ENCODE peak calls at places on chromosome 2, in six cellular contexts. N is Peyer's patch, F is thyroid gland, S is lower leg skin, J is IMR-90, Q is body of pancreas. D is an unnamed sample.

GRCh38 chr2:233674995-233675394 is 3.3 kb downstream of the UGT1A9 start:
- DNase-seq in S (no peak), Q (no peak), F (no peak), J (no peak), N (no peak), D (no peak)

GRCh38 chr2:145764631-145765030 is 1244.7 kb upstream of the ZEB2 start:
- DNase-seq in N (no peak), S (no peak), Q (no peak), J (no peak), F (peak), D (no peak)

GRCh38 chr2:113171359-113172075 is 2.3 kb upstream of the PSD4 start:
- DNase-seq in J (no peak), S (no peak), Q (no peak), N (peak), F (no peak), D (no peak)

GRCh38 chr2:177812713-177813396 is 259.7 kb downstream of the PDE11A start:
- DNase-seq in S (no peak), N (no peak), Q (no peak), F (no peak), J (no peak), D (no peak)

GRCh38 chr2:173851256-173851655 is 113.9 kb downstream of the SP3 start:
- DNase-seq in J (no peak), S (no peak), N (no peak), Q (no peak), F (no peak), D (no peak)

GRCh38 chr2:68857446-68857845 is 13.8 kb downstream of the BMP10 start:
- DNase-seq in J (no peak), Q (no peak), N (no peak), S (no peak), F (no peak), D (no peak)

GRCh38 chr2:238257786-238258700 is 18.2 kb upstream of the HES6 start:
- DNase-seq in N (no peak), J (no peak), F (no peak), S (no peak), Q (no peak), D (no peak)

GRCh38 chr2:174888136-174888535 is 117.0 kb downstream of the CHN1 start:
- DNase-seq in S (no peak), J (peak), N (no peak), F (no peak), Q (no peak), D (no peak)

GRCh38 chr2:151771599-151772358 is 37.5 kb upstream of the NEB start:
- DNase-seq in Q (peak), J (peak), F (no peak), S (peak), N (peak), D (peak)

GRCh38 chr2:4763009-4763408 is 929.2 kb upstream of the SOX11 start:
- DNase-seq in S (no peak), F (peak), Q (peak), N (no peak), J (no peak), D (no peak)

GRCh38 chr2:3664925-3665324 is 6.9 kb downstream of the ALLC start:
- DNase-seq in J (no peak), N (peak), Q (no peak), F (no peak), S (no peak), D (no peak)

GRCh38 chr2:3665886-3666612 is 8.0 kb downstream of the ALLC start:
- DNase-seq in J (no peak), N (peak), Q (no peak), F (no peak), S (no peak), D (no peak)

GRCh38 chr2:3666613-3666975 is 8.6 kb downstream of the ALLC start:
- DNase-seq in S (no peak), Q (no peak), F (no peak), J (no peak), N (peak), D (no peak)

GRCh38 chr2:3662239-3662638 is 4.2 kb downstream of the ALLC start:
- DNase-seq in Q (no peak), F (no peak), J (no peak), S (no peak), N (peak), D (no peak)

GRCh38 chr2:3664118-3664517 is 6.1 kb downstream of the ALLC start:
- DNase-seq in N (peak), J (no peak), Q (no peak), S (no peak), F (no peak), D (no peak)
- TF ChIP-seq POLR2A in N (no peak), J (no peak), Q (no peak), S (no peak), F (no peak), D (no peak)

GRCh38 chr2:18560797-18561085 is 288 bp upstream of the RDH14 start:
- DNase-seq in N (no peak), Q (no peak), S (no peak), J (no peak), F (no peak), D (no peak)
- TF ChIP-seq POLR2A in N (no peak), Q (no peak), S (no peak), J (no peak), F (no peak), D (peak)

GRCh38 chr2:200814276-200814815 is 2.6 kb downstream of the BZW1 start:
- DNase-seq in F (no peak), N (no peak), Q (no peak), S (no peak), J (no peak), D (no peak)
- TF ChIP-seq POLR2A in F (no peak), N (no peak), Q (no peak), S (no peak), J (no peak), D (peak)

DNA sequence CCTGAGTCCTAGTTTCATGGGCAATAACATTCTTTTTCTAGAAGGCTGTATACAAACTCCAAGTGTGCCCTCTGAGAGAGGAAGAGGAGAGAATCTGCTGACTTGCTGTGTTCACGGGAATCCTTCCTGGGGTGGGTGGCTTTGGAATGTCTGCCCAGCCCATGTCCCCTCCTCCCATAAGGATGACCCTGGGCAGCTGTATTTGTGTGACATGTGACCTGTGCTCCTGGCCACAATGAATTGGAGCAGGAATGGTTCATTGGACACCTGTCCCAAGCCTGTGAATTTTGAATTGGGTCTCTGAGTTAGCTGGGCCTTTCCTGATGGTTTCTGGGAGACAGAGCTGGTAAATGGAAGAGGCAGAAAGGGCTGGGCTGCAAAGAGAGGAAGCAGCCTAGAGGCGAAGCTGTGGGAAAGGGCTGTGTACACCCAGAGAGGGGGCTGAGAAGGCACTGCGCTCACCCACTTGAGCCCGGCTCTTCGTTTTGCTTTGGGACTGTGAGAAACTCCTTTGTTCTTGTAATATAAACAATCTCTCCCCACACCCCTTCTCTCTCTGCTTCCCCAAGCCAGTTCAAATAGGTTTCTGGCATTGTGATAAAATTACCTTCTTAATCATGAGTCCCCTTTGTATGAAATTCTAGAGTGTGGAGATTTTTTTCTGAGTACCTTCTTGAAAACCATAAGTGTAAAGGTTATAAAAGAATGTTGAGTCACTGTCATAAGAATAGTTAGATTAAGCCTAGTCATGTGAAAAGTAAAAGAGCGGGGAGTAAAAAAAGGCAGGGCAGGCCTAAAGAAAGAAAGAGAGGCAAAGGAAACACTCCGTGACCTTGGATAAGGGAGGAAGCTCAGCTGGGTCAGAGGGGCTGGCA is 49.8 kb downstream of the SLC4A5 start:
- DNase-seq in N (no peak), F (peak), S (no peak), Q (no peak), J (peak), D (no peak)
- TF ChIP-seq POLR2A in N (no peak), F (no peak), S (no peak), Q (no peak), J (no peak), D (no peak)

GRCh38 chr2:122669627-122670026 is 914.2 kb downstream of the TSN start:
- DNase-seq in S (no peak), N (no peak), Q (no peak), F (no peak), J (no peak), D (no peak)
- TF ChIP-seq POLR2A in S (no peak), N (no peak), Q (no peak), F (no peak), J (no peak), D (no peak)

DNA sequence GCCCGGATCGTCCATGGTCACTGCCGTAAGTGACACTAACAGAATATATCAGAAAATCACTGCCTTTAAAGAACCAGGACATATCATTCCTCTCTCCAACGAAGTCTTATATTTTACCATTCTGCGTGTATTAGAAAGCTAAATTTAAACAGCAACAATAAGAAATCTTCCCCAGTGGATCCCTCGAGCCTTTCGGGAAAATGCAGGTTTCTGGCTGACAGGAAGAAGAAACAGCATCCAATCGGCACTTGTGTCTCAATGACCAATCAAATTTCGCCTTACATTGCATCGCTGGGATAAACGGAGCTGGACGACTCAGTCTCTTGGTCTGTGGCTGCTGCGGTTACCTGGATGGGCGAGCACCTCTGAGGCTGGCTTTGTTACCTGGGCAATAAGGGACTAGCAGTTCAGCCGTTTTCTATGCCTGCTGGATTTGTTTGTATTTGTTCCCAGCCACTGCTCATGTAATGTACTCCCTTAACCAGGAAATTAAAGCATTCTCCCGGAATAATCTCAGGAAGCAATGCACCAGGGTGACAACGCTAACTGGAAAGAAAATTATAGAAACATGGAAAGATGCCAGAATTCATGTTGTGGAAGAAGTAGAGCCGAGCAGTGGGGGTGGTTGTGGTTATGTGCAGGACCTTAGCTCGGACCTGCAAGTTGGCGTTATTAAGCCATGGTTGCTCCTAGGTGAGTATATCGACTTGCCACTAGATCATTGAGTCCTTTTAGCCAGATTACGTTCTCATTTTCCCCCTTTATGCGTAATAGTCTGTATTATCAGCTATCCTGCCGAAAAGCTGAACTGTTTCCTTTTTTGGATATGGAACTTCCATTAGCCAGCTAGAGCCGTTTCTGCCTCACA is at the start of gene DUSP19:
- DNase-seq in F (peak), J (peak), N (peak), Q (peak), S (peak), D (peak)
- TF ChIP-seq POLR2A in F (no peak), J (peak), N (peak), Q (peak), S (no peak), D (peak)

DNA sequence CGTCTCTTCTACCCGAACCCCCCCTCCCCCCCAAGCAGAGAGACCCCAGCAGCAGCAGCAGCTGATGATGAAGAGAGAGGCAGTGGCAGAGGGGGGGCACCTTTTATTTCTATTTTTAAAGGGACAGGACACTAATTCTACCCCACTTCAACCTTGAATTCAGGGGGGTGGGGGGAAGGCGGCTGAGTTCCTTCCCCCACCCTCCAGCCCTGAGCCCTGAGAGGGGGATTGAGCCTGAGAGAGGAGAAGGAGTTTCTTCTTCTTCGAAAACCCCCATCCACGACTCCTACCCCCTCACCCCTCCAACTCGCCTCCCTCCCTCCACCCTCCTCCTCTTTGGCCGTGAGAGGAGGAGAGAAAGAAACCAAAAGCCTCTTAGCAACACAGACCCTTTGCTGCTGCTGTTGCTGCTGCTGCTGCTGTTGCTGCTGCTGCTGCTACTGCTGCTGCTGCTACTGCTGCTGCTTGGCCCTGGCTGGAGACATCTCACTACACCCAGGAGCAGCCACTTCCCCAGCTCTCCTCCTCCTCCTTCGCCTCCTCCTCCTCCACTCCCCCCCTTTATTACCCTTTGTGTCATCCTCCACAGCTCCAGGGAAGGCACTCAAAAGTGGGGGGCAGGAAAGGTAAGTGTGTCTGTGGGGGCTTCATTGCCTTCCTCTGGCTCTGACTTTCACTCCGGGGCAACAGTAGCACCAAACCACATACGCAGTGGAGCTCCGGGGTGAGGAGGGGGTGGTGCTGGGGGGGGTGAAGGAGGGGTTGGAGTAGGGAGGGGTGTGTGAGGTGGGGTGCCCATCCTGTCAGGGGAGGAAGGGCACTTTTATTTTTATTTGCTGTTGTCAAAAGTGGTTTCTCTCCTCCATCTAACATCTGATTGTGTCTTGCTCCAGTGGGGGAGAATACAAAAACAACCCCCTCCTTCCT is at the start of gene MBD5:
- DNase-seq in N (peak), F (peak), J (peak), Q (no peak), S (peak), D (peak)
- TF ChIP-seq POLR2A in N (no peak), F (no peak), J (peak), Q (no peak), S (no peak), D (no peak)

DNA sequence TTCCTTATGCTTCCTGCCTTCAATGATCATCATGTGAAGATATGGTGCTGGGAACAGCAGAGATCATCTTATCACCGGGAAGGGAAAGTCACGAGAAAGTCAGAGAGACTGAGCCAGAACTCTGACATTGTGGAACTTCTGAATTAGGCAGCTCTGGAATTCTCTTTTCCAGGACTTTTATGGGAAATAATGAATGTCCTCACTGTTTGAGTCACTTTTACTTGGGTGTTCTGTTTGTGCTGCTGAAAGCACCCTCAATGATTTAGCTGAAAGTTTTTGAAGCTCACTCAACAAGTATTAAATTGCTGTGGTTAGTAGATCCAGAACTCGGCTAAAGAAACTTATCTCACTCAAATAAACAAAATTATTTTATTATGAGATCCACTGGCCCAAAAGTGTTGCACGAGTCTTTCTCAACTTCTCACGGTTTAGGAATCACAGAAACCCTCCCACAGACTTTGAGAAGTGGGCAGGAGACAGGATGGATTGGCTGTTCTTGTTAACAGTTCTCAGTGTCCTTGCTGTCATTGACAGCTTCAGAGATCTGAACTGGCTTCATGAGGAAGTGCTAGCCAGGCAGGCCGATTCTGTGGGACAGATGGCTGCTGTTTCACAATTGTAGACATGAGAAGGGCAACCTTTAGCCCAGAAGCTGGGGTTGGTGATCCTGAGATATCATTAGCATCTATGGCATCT is 26.4 kb upstream of the ATRAID start:
- DNase-seq in J (peak), N (peak), Q (no peak), F (peak), S (peak), D (no peak)
- TF ChIP-seq POLR2A in J (no peak), N (no peak), Q (no peak), F (no peak), S (no peak), D (no peak)

DNA sequence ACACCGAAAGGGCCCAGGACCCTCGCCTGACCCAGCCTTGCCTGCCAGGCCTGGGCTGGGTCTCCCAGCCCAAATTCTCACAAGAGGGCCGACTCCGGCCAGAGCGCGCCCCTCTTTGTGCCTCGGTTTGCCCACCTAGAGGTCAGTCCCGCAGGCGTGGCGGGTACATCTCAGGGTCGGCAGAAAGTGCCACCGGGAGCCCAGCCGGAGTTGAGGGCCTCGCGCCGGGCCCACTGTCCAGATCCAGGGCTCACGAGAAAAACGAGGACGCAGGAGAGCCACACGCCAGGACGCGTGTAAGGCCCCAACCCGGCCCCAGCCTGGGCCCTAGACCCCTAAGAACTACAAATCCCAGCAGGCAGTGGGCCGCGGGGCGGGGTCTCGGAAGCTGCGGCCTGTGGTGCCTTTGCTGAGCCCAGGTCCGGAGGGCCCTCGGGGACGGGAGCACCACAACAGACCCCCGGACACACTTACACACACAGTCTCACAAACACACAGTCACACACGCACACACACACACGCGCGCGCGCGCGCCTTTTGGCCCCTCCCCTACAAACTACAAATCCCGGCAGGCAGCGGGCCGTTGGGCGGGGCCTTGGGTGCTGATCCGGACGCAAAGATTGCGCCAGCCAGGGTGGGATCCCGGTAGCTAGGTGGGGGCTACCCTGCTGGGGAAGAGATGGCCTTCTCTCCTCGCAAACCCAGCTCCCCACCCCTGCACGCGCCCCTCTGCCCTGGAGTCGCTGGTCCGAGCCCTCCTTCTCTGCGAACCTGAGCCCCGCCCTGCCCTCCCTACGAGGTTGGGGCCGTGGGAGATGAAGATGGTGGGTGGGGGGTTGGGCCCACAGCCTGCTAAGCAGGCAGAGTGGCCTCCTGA is at the start of gene SH2D6:
- DNase-seq in N (peak), S (peak), J (peak), F (peak), Q (peak), D (peak)
- TF ChIP-seq POLR2A in N (peak), S (no peak), J (peak), F (no peak), Q (no peak), D (peak)

GRCh38 chr2:2517399-2517798 is 186.3 kb upstream of the MYT1L start:
- DNase-seq in S (no peak), Q (no peak), J (no peak), N (no peak), F (no peak), D (no peak)
- TF ChIP-seq POLR2A in S (no peak), Q (no peak), J (no peak), N (no peak), F (no peak), D (no peak)

D was measured in GM12891.